ENCODE peak calls at places on chromosomes 5 and 9, in five cellular contexts. P is fibroblast of lung, M is heart right ventricle, T is GM12878, N is right atrium auricular region. U is an unnamed sample.
A peak's percentile ranks its signal among the peaks of the same experiment; 100 is the strongest.

GRCh38 chr9:36894695-36895310 is 139.3 kb downstream of the PAX5 start:
- DNase-seq in N (no peak), P (no peak), T (no peak), M (no peak), U (no peak)

GRCh38 chr5:96680759-96681158 is 18.6 kb downstream of the CAST start:
- DNase-seq in T (no peak), N (no peak), P (peak; percentile 67), M (no peak), U (no peak)

GRCh38 chr5:141182248-141182647 is at the start of gene PCDHB16:
- DNase-seq in T (no peak), N (peak; percentile 63), M (peak; percentile 69), P (peak; percentile 16), U (peak; percentile 3)

GRCh38 chr5:106521701-106522100 is 1149.0 kb downstream of the EFNA5 start:
- DNase-seq in T (no peak), M (no peak), P (peak; percentile 79), N (no peak), U (no peak)

GRCh38 chr9:1207681-1208080 is 157.5 kb downstream of the DMRT2 start:
- DNase-seq in P (peak; percentile 48), M (no peak), T (no peak), N (no peak), U (no peak)

GRCh38 chr9:5557606-5558587 is 47.6 kb downstream of the PDCD1LG2 start:
- DNase-seq in P (peak; percentile 35), M (peak; percentile 11), N (no peak), T (no peak), U (peak; percentile 96)

GRCh38 chr5:72380491-72381274 is 60.5 kb downstream of the PTCD2 start:
- DNase-seq in T (no peak), N (no peak), M (no peak), P (no peak), U (no peak)

GRCh38 chr5:123448017-123448617 is 24.9 kb upstream of the CEP120 start:
- DNase-seq in M (no peak), T (peak; percentile 81), P (no peak), N (no peak), U (no peak)

GRCh38 chr9:36632892-36633291 is 60.2 kb downstream of the MELK start:
- DNase-seq in T (no peak), N (no peak), P (peak; percentile 21), M (no peak), U (peak; percentile 60)

GRCh38 chr5:80037366-80037765 is 2.2 kb downstream of the THBS4 start:
- DNase-seq in M (no peak), T (no peak), N (no peak), P (no peak), U (no peak)

GRCh38 chr5:17879276-17879675 is 245.0 kb downstream of the TAF11L14 start:
- DNase-seq in T (no peak), N (no peak), M (no peak), P (no peak), U (no peak)

GRCh38 chr5:174581483-174581882 is 142.9 kb upstream of the MSX2 start:
- DNase-seq in T (no peak), N (no peak), M (no peak), P (no peak), U (peak; percentile 81)

GRCh38 chr9:99003308-99003707 is 59.6 kb downstream of the COL15A1 start:
- DNase-seq in M (no peak), P (no peak), N (peak; percentile 42), T (no peak), U (no peak)

GRCh38 chr9:113587471-113588031 is 124.0 kb downstream of the RGS3 start:
- DNase-seq in N (peak; percentile 75), T (no peak), P (peak; percentile 39), M (peak; percentile 81), U (peak; percentile 61)

GRCh38 chr5:16411741-16412455 is 53.7 kb downstream of the ZNF622 start:
- DNase-seq in M (no peak), N (no peak), T (no peak), P (peak; percentile 63), U (no peak)

GRCh38 chr5:2038337-2039179 is 155.8 kb upstream of the IRX4 start:
- DNase-seq in T (no peak), P (peak; percentile 6), N (no peak), M (peak; percentile 24), U (peak; percentile 92)

GRCh38 chr5:158139161-158139560 is 280.2 kb upstream of the CLINT1 start:
- DNase-seq in M (no peak), T (no peak), N (no peak), P (peak; percentile 74), U (no peak)

GRCh38 chr9:126171641-126172040 is 155.0 kb upstream of the MVB12B start:
- DNase-seq in T (no peak), N (no peak), P (no peak), M (no peak), U (no peak)

GRCh38 chr5:148984333-148984732 is 78.5 kb downstream of the SH3TC2 start:
- DNase-seq in N (no peak), T (no peak), M (no peak), P (peak; percentile 74), U (no peak)

GRCh38 chr9:27701664-27702063 is 128.4 kb upstream of the C9orf72 start:
- DNase-seq in P (peak; percentile 0), T (no peak), N (no peak), M (peak; percentile 40), U (peak; percentile 94)

GRCh38 chr9:131635285-131635684 is 90.0 kb downstream of the PRRT1B start:
- DNase-seq in T (no peak), P (peak; percentile 98), N (peak; percentile 93), M (peak; percentile 85), U (peak; percentile 96)

GRCh38 chr9:89165880-89166279 is 12.7 kb downstream of the SHC3 start:
- DNase-seq in P (no peak), M (no peak), N (no peak), T (no peak), U (no peak)

GRCh38 chr5:138654281-138654867 is 79.2 kb upstream of the HSPA9 start:
- DNase-seq in P (peak; percentile 81), T (peak; percentile 75), M (no peak), N (no peak), U (no peak)

GRCh38 chr9:88852794-88853193 is 138.5 kb upstream of the S1PR3 start:
- DNase-seq in P (peak; percentile 90), T (no peak), N (no peak), M (peak; percentile 46), U (no peak)

GRCh38 chr9:81814794-81815464 is 113.3 kb upstream of the SPATA31D4 start:
- DNase-seq in T (peak; percentile 27), P (no peak), M (no peak), N (no peak), U (no peak)

GRCh38 chr5:75640395-75640794 is 29.1 kb downstream of the ANKDD1B start:
- DNase-seq in M (no peak), N (no peak), P (peak; percentile 95), T (no peak), U (no peak)

GRCh38 chr5:79962580-79963222 is 28.4 kb downstream of the MTX3 start:
- DNase-seq in T (no peak), P (peak; percentile 52), N (no peak), M (no peak), U (no peak)

GRCh38 chr5:160824590-160824989 is 27.4 kb downstream of the ATP10B start:
- DNase-seq in N (no peak), M (no peak), T (no peak), P (no peak), U (no peak)

GRCh38 chr5:179840766-179841165 is 17.9 kb downstream of the MRNIP start:
- DNase-seq in P (no peak), M (no peak), T (no peak), N (no peak), U (no peak)

GRCh38 chr5:59591162-59591561 is 302.4 kb downstream of the PDE4D start:
- DNase-seq in T (no peak), N (no peak), P (no peak), M (no peak), U (no peak)

GRCh38 chr5:141373673-141374317 is at the start of gene PCDHGA6:
- DNase-seq in P (peak; percentile 25), M (no peak), T (no peak), N (no peak), U (peak; percentile 31)

GRCh38 chr9:38390442-38390841 is 2.1 kb upstream of the ALDH1B1 start:
- DNase-seq in T (no peak), M (no peak), N (no peak), P (no peak), U (no peak)

GRCh38 chr5:151773979-151774378 is 2.2 kb downstream of the G3BP1 start:
- DNase-seq in T (no peak), P (peak; percentile 20), M (no peak), N (no peak), U (no peak)

GRCh38 chr9:22722492-22722891 is 275.9 kb downstream of the DMRTA1 start:
- DNase-seq in N (no peak), P (peak; percentile 5), T (no peak), M (no peak), U (no peak)

GRCh38 chr5:8516356-8516755 is 647.4 kb downstream of the MTRR start:
- DNase-seq in N (no peak), T (no peak), P (no peak), M (no peak), U (no peak)
- H3K4me3 ChIP-seq in N (no peak overlapping the region), T (no peak overlapping the region), P (no peak overlapping the region), M (no peak overlapping the region), U (no peak overlapping the region)

DNA sequence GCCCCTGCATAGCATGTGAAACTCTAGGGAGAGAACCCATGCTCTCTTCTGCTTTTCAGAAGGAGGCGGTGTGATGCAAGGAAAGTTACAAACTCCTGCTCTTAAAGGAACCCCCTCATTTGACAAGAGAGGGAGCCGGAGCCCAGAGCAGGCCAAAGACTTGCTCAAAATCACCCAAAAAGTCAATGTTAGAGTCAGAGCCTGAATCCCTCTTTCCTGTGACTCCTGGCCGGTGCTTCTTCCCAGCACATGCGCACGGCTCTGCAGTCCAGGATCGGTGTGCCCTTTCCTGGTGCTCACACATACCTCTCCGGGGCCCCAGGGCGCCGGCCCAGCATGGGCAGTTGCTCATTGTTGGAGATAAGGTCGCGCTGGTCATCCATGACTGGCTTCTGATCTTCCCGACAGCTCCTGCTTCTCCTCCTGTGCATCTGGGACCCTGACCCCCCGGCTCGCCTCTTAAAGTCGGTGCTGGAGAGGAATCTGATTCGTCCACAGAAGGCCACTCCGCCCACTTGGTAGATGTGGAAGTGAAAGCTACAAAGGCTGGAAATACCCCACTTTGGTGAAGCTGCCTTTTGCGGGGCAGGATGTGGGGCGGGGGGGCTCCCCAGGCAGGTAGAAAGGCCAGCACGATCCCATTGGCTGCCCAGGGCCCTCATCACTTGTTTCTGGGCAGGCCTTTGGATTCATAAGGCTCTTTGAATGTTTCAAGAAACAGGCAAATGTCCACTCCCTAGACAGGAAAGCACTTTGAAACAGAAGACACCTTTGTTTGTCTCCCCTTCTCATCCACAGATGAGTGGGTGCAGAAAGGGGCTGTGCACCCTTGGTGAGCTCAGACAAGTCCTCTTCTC is at the start of gene CD74:
- DNase-seq in M (peak; percentile 91), P (peak; percentile 27), T (peak; percentile 97), N (peak; percentile 86), U (peak; percentile 56)
- H3K27ac ChIP-seq in M (peak within 1 kb of the TSS; percentile 93), P (no peak within 1 kb of the TSS), T (peak within 1 kb of the TSS; percentile 100), N (peak within 1 kb of the TSS; percentile 84), U (no peak within 1 kb of the TSS)

DNA sequence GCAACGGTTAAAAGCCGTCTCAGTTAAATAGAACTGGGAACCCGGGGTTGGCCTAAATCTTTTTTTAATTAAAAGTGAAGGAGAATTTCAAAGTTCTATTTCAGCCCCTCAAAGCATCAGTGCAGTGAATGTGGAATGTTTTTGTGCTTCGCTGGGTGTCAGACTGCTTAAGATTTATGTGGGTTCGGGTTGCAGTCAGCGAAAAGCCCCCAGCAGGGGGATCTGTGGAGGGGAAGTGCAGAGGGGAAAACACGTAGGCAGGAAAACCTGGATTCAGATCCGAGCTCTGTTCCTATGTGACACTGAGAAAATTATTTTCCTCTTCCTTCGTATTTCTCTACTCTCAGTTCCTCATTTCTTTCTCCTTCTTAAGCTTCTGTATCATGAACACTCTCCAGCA is 19.7 kb downstream of the BRINP1 start:
- DNase-seq in M (no peak), T (no peak), P (no peak), N (no peak), U (peak; percentile 62)
- TF ChIP-seq CTCF in M (no peak), T (no peak), P (no peak), N (no peak), U (no peak)

GRCh38 chr5:8857051-8857450 is 688.8 kb downstream of the SEMA5A start:
- DNase-seq in M (no peak), P (no peak), N (no peak), T (no peak), U (no peak)
- H3K4me3 ChIP-seq in M (no peak overlapping the region), P (no peak overlapping the region), N (no peak overlapping the region), T (no peak overlapping the region), U (no peak overlapping the region)

U was measured in cardiac muscle cell.